ENCODE peak calls at places on chromosomes 5 and 9, in ten cellular contexts. Z is germinal center; G is left cardiac atrium; N is GOT3; Q is pancreas; F is activated CD4-positive, alpha-beta T cell treated with anti-CD3 and anti-CD28 coated beads, Interleukin-2, amount 50 U/mL, for 1 hour; T is effector CD4-positive, alpha-beta T cell; M is endothelial cell of umbilical vein; Y is caudate nucleus; U is stimulated activated CD8-positive, alpha-beta memory T cell treated with anti-CD3 and anti-CD28 coated beads, Interleukin-4, amount 100 ng/mL, for 1 hour. L is an unnamed sample.

GRCh38 chr9:92642599-92642998 is 27.3 kb downstream of the IPPK start:
- DNase-seq in Z (no peak), G (no peak), N (no peak), Q (no peak), F (no peak), T (no peak), M (no peak), Y (no peak), U (no peak), L (no peak)

GRCh38 chr9:72958485-72959266 is 5.8 kb upstream of the ALDH1A1 start:
- DNase-seq in Z (no peak), G (no peak), N (no peak), Q (no peak), F (no peak), T (no peak), M (no peak), Y (no peak), U (no peak), L (no peak)

GRCh38 chr9:97629136-97629535 is 4.0 kb downstream of the TSTD2 start:
- DNase-seq in Z (no peak), G (no peak), N (no peak), Q (no peak), F (no peak), T (no peak), M (no peak), Y (no peak), U (no peak), L (no peak)

GRCh38 chr5:149117970-149118369 is 23.3 kb upstream of the ABLIM3 start:
- DNase-seq in Z (no peak), G (no peak), N (no peak), Q (no peak), F (no peak), T (no peak), M (no peak), Y (no peak), U (no peak), L (no peak)

GRCh38 chr9:26974927-26975326 is 18.7 kb downstream of the IFT74 start:
- DNase-seq in Z (no peak), G (no peak), N (no peak), Q (no peak), F (no peak), T (no peak), M (no peak), Y (no peak), U (no peak), L (no peak)

GRCh38 chr5:73540192-73540591 is 25.2 kb downstream of the ANKRA2 start:
- DNase-seq in Z (no peak), G (no peak), N (no peak), Q (no peak), F (no peak), T (no peak), M (peak; percentile 38), Y (no peak), U (no peak), L (no peak)

GRCh38 chr5:72955143-72955767 is 586 bp upstream of the FCHO2 start:
- DNase-seq in Z (no peak), G (peak; percentile 91), N (no peak), Q (peak; percentile 78), F (no peak), T (no peak), M (no peak), Y (no peak), U (peak; percentile 7), L (no peak)

GRCh38 chr9:14071484-14071883 is 242.5 kb downstream of the NFIB start:
- DNase-seq in Z (no peak), G (no peak), N (no peak), Q (no peak), F (no peak), T (no peak), M (no peak), Y (no peak), U (no peak), L (no peak)

GRCh38 chr9:117355542-117355941 is 59.3 kb downstream of the ASTN2 start:
- DNase-seq in Z (no peak), G (no peak), N (no peak), Q (no peak), F (no peak), T (no peak), M (no peak), Y (no peak), U (no peak), L (no peak)

GRCh38 chr9:126151031-126151670 is 175.5 kb upstream of the MVB12B start:
- DNase-seq in Z (no peak), G (no peak), N (no peak), Q (no peak), F (no peak), T (no peak), M (no peak), Y (no peak), U (no peak), L (peak; percentile 1)

GRCh38 chr5:18299166-18299565 is 664.9 kb downstream of the TAF11L14 start:
- DNase-seq in Z (no peak), G (no peak), N (no peak), Q (no peak), F (no peak), T (no peak), M (no peak), Y (no peak), U (no peak), L (no peak)

GRCh38 chr9:123763910-123764588 is 165.9 kb downstream of the DENND1A start:
- DNase-seq in Z (no peak), G (no peak), N (no peak), Q (no peak), F (no peak), T (no peak), M (no peak), Y (no peak), U (no peak), L (no peak)

GRCh38 chr5:67211926-67212325 is 15.3 kb upstream of the CD180 start:
- DNase-seq in Z (no peak), G (no peak), N (no peak), Q (no peak), F (no peak), T (no peak), M (no peak), Y (no peak), U (no peak), L (no peak)

GRCh38 chr5:157478726-157479125 is 18.7 kb downstream of the NIPAL4 start:
- DNase-seq in Z (no peak), G (no peak), N (no peak), Q (no peak), F (no peak), T (no peak), M (no peak), Y (no peak), U (no peak), L (no peak)

GRCh38 chr9:17799383-17799782 is 220.5 kb downstream of the SH3GL2 start:
- DNase-seq in Z (no peak), G (no peak), N (no peak), Q (no peak), F (no peak), T (no peak), M (peak; percentile 14), Y (no peak), U (no peak), L (no peak)

GRCh38 chr5:65103674-65104035 is 334.9 kb downstream of the CWC27 start:
- DNase-seq in Z (no peak), G (peak; percentile 27), N (no peak), Q (no peak), F (no peak), T (no peak), M (no peak), Y (no peak), U (no peak), L (no peak)

GRCh38 chr9:117523531-117524153 is 108.8 kb upstream of the ASTN2 start:
- DNase-seq in Z (no peak), G (no peak), N (no peak), Q (no peak), F (no peak), T (no peak), M (no peak), Y (no peak), U (no peak), L (no peak)

GRCh38 chr5:170571331-170571731 is 67.5 kb downstream of the KCNIP1 start:
- DNase-seq in Z (no peak), G (no peak), N (no peak), Q (no peak), F (no peak), T (no peak), M (no peak), Y (no peak), U (no peak), L (no peak)

GRCh38 chr5:105702323-105702722 is 1968.4 kb downstream of the EFNA5 start:
- DNase-seq in Z (no peak), G (no peak), N (no peak), Q (no peak), F (no peak), T (no peak), M (no peak), Y (no peak), U (no peak), L (no peak)

GRCh38 chr9:103364753-103365152 is 369.6 kb downstream of the CYLC2 start:
- DNase-seq in Z (no peak), G (no peak), N (no peak), Q (no peak), F (no peak), T (no peak), M (no peak), Y (no peak), U (no peak), L (no peak)

GRCh38 chr5:109703827-109704226 is 14.1 kb downstream of the MAN2A1 start:
- DNase-seq in Z (no peak), G (no peak), N (no peak), Q (no peak), F (no peak), T (no peak), M (no peak), Y (no peak), U (no peak), L (no peak)

GRCh38 chr5:152335461-152335860 is 69.6 kb downstream of the NMUR2 start:
- DNase-seq in Z (no peak), G (no peak), N (no peak), Q (no peak), F (no peak), T (no peak), M (no peak), Y (no peak), U (no peak), L (no peak)

GRCh38 chr9:76415731-76416130 is 21.5 kb upstream of the RFK start:
- DNase-seq in Z (no peak), G (no peak), N (no peak), Q (peak; percentile 56), F (no peak), T (no peak), M (peak; percentile 96), Y (no peak), U (no peak), L (no peak)

GRCh38 chr5:81552844-81553569 is 159.1 kb upstream of the ACOT12 start:
- DNase-seq in Z (no peak), G (no peak), N (no peak), Q (no peak), F (no peak), T (no peak), M (peak; percentile 85), Y (no peak), U (no peak), L (no peak)

GRCh38 chr5:33120671-33121070 is 320.1 kb upstream of the TARS1 start:
- DNase-seq in Z (no peak), G (no peak), N (no peak), Q (no peak), F (no peak), T (no peak), M (no peak), Y (no peak), U (no peak), L (no peak)

GRCh38 chr5:173800340-173800739 is 87.8 kb upstream of the CPEB4 start:
- DNase-seq in Z (no peak), G (no peak), N (no peak), Q (no peak), F (no peak), T (no peak), M (no peak), Y (no peak), U (no peak), L (no peak)

GRCh38 chr9:93193373-93193725 is 9.4 kb downstream of the WNK2 start:
- DNase-seq in Z (no peak), G (peak; percentile 22), N (no peak), Q (peak; percentile 95), F (no peak), T (no peak), M (no peak), Y (no peak), U (no peak), L (no peak)

L was measured in activated T-helper 2 cell treated with anti-CD3 and anti-CD28 coated beads, Interferon-gamma antibody, Interleukin-2, Interleukin-4, amounts not matched to agents 10 μg/mL and 5 μg/mL and 100 μg/mL, durations not matched to agents 14 hours and 24 hours and 36 hours.